ENCODE peak calls at places on chromosomes 7 and 10, in nine cellular contexts. One of them, this sample, is unnamed.

GRCh38 chr7:114986181-114986800 is 64.4 kb downstream of the MDFIC start:
- DNase-seq in hepatocyte: no peak
- DNase-seq in psoas muscle: no peak
- DNase-seq in cardiac fibroblast: no peak
- DNase-seq in BE2C: no peak
- DNase-seq in IMR-90: no peak
- DNase-seq in dorsolateral prefrontal cortex: no peak
- DNase-seq in transverse colon: no peak
- DNase-seq in lower lobe of right lung: no peak
- DNase-seq in this sample: no peak

GRCh38 chr10:130028465-130028819 is 64.4 kb upstream of the EBF3 start:
- DNase-seq in cardiac fibroblast: no peak
- DNase-seq in lower lobe of right lung: no peak
- DNase-seq in hepatocyte: no peak
- DNase-seq in IMR-90: no peak
- DNase-seq in dorsolateral prefrontal cortex: no peak
- DNase-seq in psoas muscle: no peak
- DNase-seq in transverse colon: no peak
- DNase-seq in BE2C: no peak
- DNase-seq in this sample: no peak

GRCh38 chr7:51521054-51521453 is 204.4 kb upstream of the COBL start:
- DNase-seq in hepatocyte: no peak
- DNase-seq in dorsolateral prefrontal cortex: no peak
- DNase-seq in BE2C: no peak
- DNase-seq in psoas muscle: no peak
- DNase-seq in lower lobe of right lung: no peak
- DNase-seq in cardiac fibroblast: no peak
- DNase-seq in transverse colon: no peak
- DNase-seq in IMR-90: no peak
- DNase-seq in this sample: no peak

GRCh38 chr10:46250898-46251856 is 35.6 kb upstream of the ANTXRL start:
- DNase-seq in transverse colon: no peak
- DNase-seq in IMR-90: no peak
- DNase-seq in BE2C: no peak
- DNase-seq in cardiac fibroblast: no peak
- DNase-seq in lower lobe of right lung: no peak
- DNase-seq in hepatocyte: no peak
- DNase-seq in psoas muscle: no peak
- DNase-seq in dorsolateral prefrontal cortex: no peak
- DNase-seq in this sample: no peak

GRCh38 chr7:5557920-5558401 is 134.3 kb upstream of the TNRC18 start:
- DNase-seq in BE2C: no peak
- DNase-seq in hepatocyte: peak; percentile 44
- DNase-seq in IMR-90: peak; percentile 11
- DNase-seq in cardiac fibroblast: peak; percentile 57
- DNase-seq in psoas muscle: peak; percentile 93
- DNase-seq in dorsolateral prefrontal cortex: peak; percentile 50
- DNase-seq in transverse colon: peak; percentile 67
- DNase-seq in lower lobe of right lung: peak; percentile 82
- DNase-seq in this sample: peak; percentile 67

GRCh38 chr7:909358-910329 is 33.3 kb downstream of the GET4 start:
- DNase-seq in BE2C: no peak
- DNase-seq in IMR-90: peak; percentile 15
- DNase-seq in transverse colon: peak; percentile 75
- DNase-seq in lower lobe of right lung: peak; percentile 90
- DNase-seq in hepatocyte: peak; percentile 65
- DNase-seq in dorsolateral prefrontal cortex: no peak
- DNase-seq in cardiac fibroblast: peak; percentile 54
- DNase-seq in psoas muscle: peak; percentile 79
- DNase-seq in this sample: no peak

GRCh38 chr10:62851449-62851848 is 35.3 kb upstream of the EGR2 start:
- DNase-seq in BE2C: no peak
- DNase-seq in dorsolateral prefrontal cortex: no peak
- DNase-seq in hepatocyte: no peak
- DNase-seq in psoas muscle: no peak
- DNase-seq in IMR-90: peak; percentile 1
- DNase-seq in lower lobe of right lung: no peak
- DNase-seq in transverse colon: peak; percentile 10
- DNase-seq in cardiac fibroblast: peak; percentile 17
- DNase-seq in this sample: no peak

GRCh38 chr10:43689955-43690771 is 41.5 kb upstream of the ZNF32 start:
- DNase-seq in cardiac fibroblast: peak; percentile 89
- DNase-seq in dorsolateral prefrontal cortex: peak; percentile 83
- DNase-seq in hepatocyte: peak; percentile 91
- DNase-seq in BE2C: peak; percentile 86
- DNase-seq in psoas muscle: peak; percentile 92
- DNase-seq in IMR-90: peak; percentile 72
- DNase-seq in transverse colon: peak; percentile 86
- DNase-seq in lower lobe of right lung: peak; percentile 88
- DNase-seq in this sample: peak; percentile 82

GRCh38 chr7:149799397-149800168 is 26.2 kb upstream of the ZNF467 start:
- DNase-seq in cardiac fibroblast: peak; percentile 7
- DNase-seq in dorsolateral prefrontal cortex: no peak
- DNase-seq in IMR-90: no peak
- DNase-seq in hepatocyte: peak; percentile 53
- DNase-seq in lower lobe of right lung: no peak
- DNase-seq in psoas muscle: no peak
- DNase-seq in BE2C: peak; percentile 74
- DNase-seq in transverse colon: peak; percentile 54
- DNase-seq in this sample: no peak

GRCh38 chr7:5638994-5639393 is 142.5 kb downstream of the RNF216 start:
- DNase-seq in transverse colon: no peak
- DNase-seq in psoas muscle: no peak
- DNase-seq in IMR-90: peak; percentile 50
- DNase-seq in dorsolateral prefrontal cortex: no peak
- DNase-seq in hepatocyte: no peak
- DNase-seq in BE2C: no peak
- DNase-seq in cardiac fibroblast: peak; percentile 28
- DNase-seq in lower lobe of right lung: no peak
- DNase-seq in this sample: no peak

GRCh38 chr10:132925614-132926013 is 16.8 kb downstream of the CFAP46 start:
- DNase-seq in lower lobe of right lung: peak; percentile 30
- DNase-seq in cardiac fibroblast: no peak
- DNase-seq in IMR-90: no peak
- DNase-seq in transverse colon: no peak
- DNase-seq in psoas muscle: peak; percentile 17
- DNase-seq in BE2C: no peak
- DNase-seq in hepatocyte: no peak
- DNase-seq in dorsolateral prefrontal cortex: peak; percentile 29
- DNase-seq in this sample: peak; percentile 49

GRCh38 chr7:836429-836828 is 4.2 kb downstream of the SUN1 start:
- DNase-seq in transverse colon: peak; percentile 40
- DNase-seq in psoas muscle: no peak
- DNase-seq in IMR-90: peak; percentile 42
- DNase-seq in lower lobe of right lung: no peak
- DNase-seq in hepatocyte: peak; percentile 67
- DNase-seq in cardiac fibroblast: peak; percentile 67
- DNase-seq in BE2C: peak; percentile 30
- DNase-seq in dorsolateral prefrontal cortex: peak; percentile 54
- DNase-seq in this sample: no peak

GRCh38 chr7:104980969-104981670 is 32.9 kb upstream of the KMT2E start:
- DNase-seq in lower lobe of right lung: no peak
- DNase-seq in dorsolateral prefrontal cortex: no peak
- DNase-seq in psoas muscle: no peak
- DNase-seq in BE2C: no peak
- DNase-seq in transverse colon: no peak
- DNase-seq in IMR-90: peak; percentile 71
- DNase-seq in cardiac fibroblast: peak; percentile 70
- DNase-seq in hepatocyte: peak; percentile 81
- DNase-seq in this sample: no peak

GRCh38 chr7:19020711-19021110 is 96.7 kb downstream of the TWIST1 start:
- DNase-seq in IMR-90: peak; percentile 41
- DNase-seq in transverse colon: no peak
- DNase-seq in psoas muscle: no peak
- DNase-seq in BE2C: no peak
- DNase-seq in lower lobe of right lung: no peak
- DNase-seq in hepatocyte: no peak
- DNase-seq in cardiac fibroblast: no peak
- DNase-seq in dorsolateral prefrontal cortex: no peak
- DNase-seq in this sample: no peak

GRCh38 chr7:130936202-130936931 is 202.4 kb upstream of the KLF14 start:
- DNase-seq in IMR-90: no peak
- DNase-seq in hepatocyte: no peak
- DNase-seq in cardiac fibroblast: no peak
- DNase-seq in lower lobe of right lung: no peak
- DNase-seq in BE2C: no peak
- DNase-seq in psoas muscle: no peak
- DNase-seq in dorsolateral prefrontal cortex: no peak
- DNase-seq in transverse colon: no peak
- DNase-seq in this sample: no peak

GRCh38 chr10:61784354-61785131 is 117.0 kb upstream of the ARID5B start:
- DNase-seq in hepatocyte: no peak
- DNase-seq in dorsolateral prefrontal cortex: no peak
- DNase-seq in cardiac fibroblast: no peak
- DNase-seq in psoas muscle: no peak
- DNase-seq in lower lobe of right lung: no peak
- DNase-seq in transverse colon: no peak
- DNase-seq in IMR-90: no peak
- DNase-seq in BE2C: no peak
- DNase-seq in this sample: no peak

GRCh38 chr7:101911800-101912705 is 94.6 kb downstream of the CUX1 start:
- DNase-seq in hepatocyte: peak; percentile 77
- DNase-seq in IMR-90: peak; percentile 93
- DNase-seq in lower lobe of right lung: no peak
- DNase-seq in dorsolateral prefrontal cortex: peak; percentile 35
- DNase-seq in BE2C: peak; percentile 43
- DNase-seq in transverse colon: peak; percentile 44
- DNase-seq in cardiac fibroblast: peak; percentile 93
- DNase-seq in psoas muscle: peak; percentile 90
- DNase-seq in this sample: no peak

GRCh38 chr7:13981070-13981469 is 8.4 kb downstream of the ETV1 start:
- DNase-seq in lower lobe of right lung: no peak
- DNase-seq in IMR-90: peak; percentile 98
- DNase-seq in cardiac fibroblast: peak; percentile 97
- DNase-seq in psoas muscle: no peak
- DNase-seq in dorsolateral prefrontal cortex: no peak
- DNase-seq in transverse colon: peak; percentile 63
- DNase-seq in hepatocyte: peak; percentile 83
- DNase-seq in BE2C: peak; percentile 43
- DNase-seq in this sample: no peak

GRCh38 chr10:6023661-6024333 is 38.4 kb downstream of the IL2RA start:
- DNase-seq in IMR-90: no peak
- DNase-seq in hepatocyte: no peak
- DNase-seq in transverse colon: no peak
- DNase-seq in BE2C: no peak
- DNase-seq in lower lobe of right lung: no peak
- DNase-seq in cardiac fibroblast: no peak
- DNase-seq in psoas muscle: no peak
- DNase-seq in dorsolateral prefrontal cortex: no peak
- DNase-seq in this sample: no peak

GRCh38 chr7:28455486-28455885 is 43.2 kb downstream of the CREB5 start:
- DNase-seq in hepatocyte: no peak
- DNase-seq in transverse colon: no peak
- DNase-seq in psoas muscle: no peak
- DNase-seq in IMR-90: no peak
- DNase-seq in dorsolateral prefrontal cortex: no peak
- DNase-seq in BE2C: no peak
- DNase-seq in lower lobe of right lung: no peak
- DNase-seq in cardiac fibroblast: no peak
- DNase-seq in this sample: no peak

GRCh38 chr7:28459306-28459705 is 47.0 kb downstream of the CREB5 start:
- DNase-seq in lower lobe of right lung: no peak
- DNase-seq in dorsolateral prefrontal cortex: no peak
- DNase-seq in IMR-90: no peak
- DNase-seq in cardiac fibroblast: no peak
- DNase-seq in psoas muscle: no peak
- DNase-seq in hepatocyte: no peak
- DNase-seq in transverse colon: no peak
- DNase-seq in BE2C: no peak
- DNase-seq in this sample: no peak

GRCh38 chr7:28456037-28456436 is 43.7 kb downstream of the CREB5 start:
- DNase-seq in BE2C: no peak
- DNase-seq in dorsolateral prefrontal cortex: no peak
- DNase-seq in cardiac fibroblast: no peak
- DNase-seq in lower lobe of right lung: no peak
- DNase-seq in transverse colon: no peak
- DNase-seq in hepatocyte: no peak
- DNase-seq in IMR-90: peak; percentile 78
- DNase-seq in psoas muscle: no peak
- DNase-seq in this sample: no peak

GRCh38 chr7:28458732-28459131 is 46.4 kb downstream of the CREB5 start:
- DNase-seq in IMR-90: no peak
- DNase-seq in lower lobe of right lung: no peak
- DNase-seq in transverse colon: no peak
- DNase-seq in dorsolateral prefrontal cortex: no peak
- DNase-seq in cardiac fibroblast: no peak
- DNase-seq in psoas muscle: peak; percentile 55
- DNase-seq in hepatocyte: no peak
- DNase-seq in BE2C: no peak
- DNase-seq in this sample: no peak
- TF ChIP-seq CTCF in IMR-90: no peak
- TF ChIP-seq CTCF in lower lobe of right lung: no peak
- TF ChIP-seq CTCF in transverse colon: no peak
- TF ChIP-seq CTCF in dorsolateral prefrontal cortex: no peak
- TF ChIP-seq CTCF in cardiac fibroblast: no peak
- TF ChIP-seq CTCF in psoas muscle: no peak
- TF ChIP-seq CTCF in hepatocyte: no peak
- TF ChIP-seq CTCF in BE2C: peak; percentile 20
- TF ChIP-seq CTCF in this sample: no peak

GRCh38 chr10:32179836-32180235 is 123.6 kb upstream of the KIF5B start:
- DNase-seq in dorsolateral prefrontal cortex: no peak
- DNase-seq in BE2C: no peak
- DNase-seq in IMR-90: no peak
- DNase-seq in hepatocyte: no peak
- DNase-seq in cardiac fibroblast: no peak
- DNase-seq in psoas muscle: no peak
- DNase-seq in lower lobe of right lung: no peak
- DNase-seq in transverse colon: no peak
- DNase-seq in this sample: no peak
- TF ChIP-seq CTCF in dorsolateral prefrontal cortex: no peak
- TF ChIP-seq CTCF in BE2C: no peak
- TF ChIP-seq CTCF in IMR-90: no peak
- TF ChIP-seq CTCF in hepatocyte: no peak
- TF ChIP-seq CTCF in cardiac fibroblast: no peak
- TF ChIP-seq CTCF in psoas muscle: no peak
- TF ChIP-seq CTCF in lower lobe of right lung: no peak
- TF ChIP-seq CTCF in transverse colon: no peak
- TF ChIP-seq CTCF in this sample: no peak

DNA sequence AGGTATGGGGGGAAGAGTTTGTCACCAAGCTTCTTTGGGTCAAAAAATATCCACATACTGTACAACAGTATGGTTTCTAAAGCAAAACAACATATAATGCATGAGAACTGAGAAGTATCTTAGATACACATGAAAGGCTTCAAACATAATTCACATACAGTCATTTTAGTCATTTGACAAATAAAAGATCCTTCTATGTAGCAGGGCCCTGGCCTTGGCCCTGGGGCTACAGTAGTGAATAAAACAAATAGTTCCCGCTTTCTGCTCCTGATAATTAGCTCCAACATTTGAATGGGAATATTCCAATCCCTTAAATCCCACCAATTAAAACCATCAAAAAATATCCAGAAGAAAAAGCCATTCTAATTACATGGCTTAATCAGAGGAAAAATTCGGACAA is 51.3 kb downstream of the MALSU1 start:
- DNase-seq in IMR-90: no peak
- DNase-seq in lower lobe of right lung: no peak
- DNase-seq in hepatocyte: no peak
- DNase-seq in cardiac fibroblast: no peak
- DNase-seq in BE2C: no peak
- DNase-seq in dorsolateral prefrontal cortex: no peak
- DNase-seq in psoas muscle: no peak
- DNase-seq in transverse colon: no peak
- DNase-seq in this sample: no peak
- TF ChIP-seq CTCF in IMR-90: no peak
- TF ChIP-seq CTCF in lower lobe of right lung: no peak
- TF ChIP-seq CTCF in hepatocyte: no peak
- TF ChIP-seq CTCF in cardiac fibroblast: no peak
- TF ChIP-seq CTCF in BE2C: no peak
- TF ChIP-seq CTCF in dorsolateral prefrontal cortex: no peak
- TF ChIP-seq CTCF in psoas muscle: no peak
- TF ChIP-seq CTCF in transverse colon: no peak
- TF ChIP-seq CTCF in this sample: no peak

GRCh38 chr10:110872145-110872983 is 636 bp downstream of the PDCD4 start:
- DNase-seq in cardiac fibroblast: peak; percentile 89
- DNase-seq in lower lobe of right lung: peak; percentile 86
- DNase-seq in IMR-90: peak; percentile 81
- DNase-seq in psoas muscle: peak; percentile 82
- DNase-seq in dorsolateral prefrontal cortex: peak; percentile 73
- DNase-seq in transverse colon: peak; percentile 75
- DNase-seq in hepatocyte: peak; percentile 90
- DNase-seq in BE2C: peak; percentile 88
- DNase-seq in this sample: peak; percentile 80
- TF ChIP-seq CTCF in cardiac fibroblast: peak; percentile 31
- TF ChIP-seq CTCF in lower lobe of right lung: peak; percentile 12
- TF ChIP-seq CTCF in IMR-90: peak; percentile 25
- TF ChIP-seq CTCF in psoas muscle: no peak
- TF ChIP-seq CTCF in dorsolateral prefrontal cortex: peak; percentile 29
- TF ChIP-seq CTCF in transverse colon: no peak
- TF ChIP-seq CTCF in hepatocyte: peak; percentile 54
- TF ChIP-seq CTCF in BE2C: peak; percentile 28
- TF ChIP-seq CTCF in this sample: no peak

This sample was measured in pancreas.